ENCODE peak calls at places on chromosome 5, in five cellular contexts. One of them, this sample, is unnamed.

GRCh38 chr5:132687995-132688394 is 14.2 kb downstream of the IL4 start:
- DNase-seq in naive thymus-derived CD8-positive, alpha-beta T cell: peak; percentile 60
- DNase-seq in tibial artery: no peak
- DNase-seq in activated T-helper 1 cell treated with anti-CD3 and anti-CD28 coated beads, Interleukin-2, amount 50 U/mL, for 16 hours: no peak
- DNase-seq in head of caudate nucleus: no peak
- DNase-seq in this sample: no peak

GRCh38 chr5:64147379-64147778 is 18.3 kb upstream of the RNF180 start:
- DNase-seq in naive thymus-derived CD8-positive, alpha-beta T cell: no peak
- DNase-seq in tibial artery: no peak
- DNase-seq in activated T-helper 1 cell treated with anti-CD3 and anti-CD28 coated beads, Interleukin-2, amount 50 U/mL, for 16 hours: no peak
- DNase-seq in head of caudate nucleus: no peak
- DNase-seq in this sample: no peak

GRCh38 chr5:56415356-56415765 is 182.2 kb upstream of the ANKRD55 start:
- DNase-seq in naive thymus-derived CD8-positive, alpha-beta T cell: no peak
- DNase-seq in tibial artery: peak; percentile 69
- DNase-seq in activated T-helper 1 cell treated with anti-CD3 and anti-CD28 coated beads, Interleukin-2, amount 50 U/mL, for 16 hours: no peak
- DNase-seq in head of caudate nucleus: peak; percentile 13
- DNase-seq in this sample: peak; percentile 54

GRCh38 chr5:32419791-32420190 is 24.7 kb downstream of the ZFR start:
- DNase-seq in naive thymus-derived CD8-positive, alpha-beta T cell: no peak
- DNase-seq in tibial artery: no peak
- DNase-seq in activated T-helper 1 cell treated with anti-CD3 and anti-CD28 coated beads, Interleukin-2, amount 50 U/mL, for 16 hours: no peak
- DNase-seq in head of caudate nucleus: peak; percentile 15
- DNase-seq in this sample: no peak

GRCh38 chr5:128111818-128112448 is 28.4 kb downstream of the SLC12A2 start:
- DNase-seq in naive thymus-derived CD8-positive, alpha-beta T cell: no peak
- DNase-seq in tibial artery: no peak
- DNase-seq in activated T-helper 1 cell treated with anti-CD3 and anti-CD28 coated beads, Interleukin-2, amount 50 U/mL, for 16 hours: no peak
- DNase-seq in head of caudate nucleus: no peak
- DNase-seq in this sample: no peak

GRCh38 chr5:58314356-58315045 is 145.4 kb downstream of the PLK2 start:
- DNase-seq in naive thymus-derived CD8-positive, alpha-beta T cell: no peak
- DNase-seq in tibial artery: no peak
- DNase-seq in activated T-helper 1 cell treated with anti-CD3 and anti-CD28 coated beads, Interleukin-2, amount 50 U/mL, for 16 hours: no peak
- DNase-seq in head of caudate nucleus: no peak
- DNase-seq in this sample: no peak

GRCh38 chr5:102999191-102999590 is 120.7 kb downstream of the GIN1 start:
- DNase-seq in naive thymus-derived CD8-positive, alpha-beta T cell: no peak
- DNase-seq in tibial artery: no peak
- DNase-seq in activated T-helper 1 cell treated with anti-CD3 and anti-CD28 coated beads, Interleukin-2, amount 50 U/mL, for 16 hours: no peak
- DNase-seq in head of caudate nucleus: no peak
- DNase-seq in this sample: no peak

GRCh38 chr5:77431719-77432118 is 60.4 kb downstream of the WDR41 start:
- DNase-seq in naive thymus-derived CD8-positive, alpha-beta T cell: no peak
- DNase-seq in tibial artery: no peak
- DNase-seq in activated T-helper 1 cell treated with anti-CD3 and anti-CD28 coated beads, Interleukin-2, amount 50 U/mL, for 16 hours: no peak
- DNase-seq in head of caudate nucleus: no peak
- DNase-seq in this sample: no peak

GRCh38 chr5:115450741-115451140 is 93.8 kb downstream of the FEM1C start:
- DNase-seq in naive thymus-derived CD8-positive, alpha-beta T cell: no peak
- DNase-seq in tibial artery: no peak
- DNase-seq in activated T-helper 1 cell treated with anti-CD3 and anti-CD28 coated beads, Interleukin-2, amount 50 U/mL, for 16 hours: no peak
- DNase-seq in head of caudate nucleus: no peak
- DNase-seq in this sample: no peak

GRCh38 chr5:14439087-14439841 is 142.3 kb upstream of the OTULINL start:
- DNase-seq in naive thymus-derived CD8-positive, alpha-beta T cell: no peak
- DNase-seq in tibial artery: no peak
- DNase-seq in activated T-helper 1 cell treated with anti-CD3 and anti-CD28 coated beads, Interleukin-2, amount 50 U/mL, for 16 hours: no peak
- DNase-seq in head of caudate nucleus: no peak
- DNase-seq in this sample: no peak

This sample was measured in A549.